ENCODE peak calls at places on chromosomes 16 and 17, in four cellular contexts. One of them, this sample, is unnamed.

GRCh38 chr16:12976936-12977335 is 75.5 kb downstream of the SHISA9 start:
- DNase-seq in GM12865: no peak
- DNase-seq in NCI-H1048: no peak
- DNase-seq in bronchial epithelial cell: no peak
- DNase-seq in this sample: no peak

GRCh38 chr17:74759941-74760340 is 11.5 kb downstream of the NHERF1 start:
- DNase-seq in GM12865: no peak
- DNase-seq in NCI-H1048: no peak
- DNase-seq in bronchial epithelial cell: peak; percentile 67
- DNase-seq in this sample: no peak

GRCh38 chr16:55494994-55495421 is 13.9 kb upstream of the LPCAT2 start:
- DNase-seq in bronchial epithelial cell: peak; percentile 81
- DNase-seq in NCI-H1048: no peak
- DNase-seq in GM12865: no peak
- DNase-seq in this sample: peak; percentile 85

GRCh38 chr17:13476722-13477121 is 125.0 kb downstream of the HS3ST3A1 start:
- DNase-seq in bronchial epithelial cell: no peak
- DNase-seq in NCI-H1048: no peak
- DNase-seq in GM12865: no peak
- DNase-seq in this sample: no peak

GRCh38 chr17:19009970-19010369 is 5.4 kb upstream of the FAM83G start:
- DNase-seq in NCI-H1048: no peak
- DNase-seq in GM12865: no peak
- DNase-seq in bronchial epithelial cell: no peak
- DNase-seq in this sample: no peak

GRCh38 chr16:9092282-9092962 is 978 bp downstream of the HAPSTR1 start:
- DNase-seq in bronchial epithelial cell: no peak
- DNase-seq in NCI-H1048: no peak
- DNase-seq in GM12865: peak; percentile 44
- DNase-seq in this sample: peak; percentile 18

GRCh38 chr17:7932949-7933348 is 943 bp downstream of the CNTROB start:
- DNase-seq in bronchial epithelial cell: peak; percentile 40
- DNase-seq in NCI-H1048: no peak
- DNase-seq in GM12865: peak; percentile 50
- DNase-seq in this sample: peak; percentile 44

GRCh38 chr17:15510361-15510760 is 42.9 kb upstream of the CDRT4 start:
- DNase-seq in GM12865: no peak
- DNase-seq in NCI-H1048: no peak
- DNase-seq in bronchial epithelial cell: peak; percentile 57
- DNase-seq in this sample: no peak

GRCh38 chr17:58741121-58741625 is 14.5 kb upstream of the PPM1E start:
- DNase-seq in bronchial epithelial cell: peak; percentile 97
- DNase-seq in GM12865: no peak
- DNase-seq in NCI-H1048: no peak
- DNase-seq in this sample: no peak

GRCh38 chr16:5870886-5871715 is 773.5 kb upstream of the EEF2KMT start:
- DNase-seq in bronchial epithelial cell: no peak
- DNase-seq in GM12865: no peak
- DNase-seq in NCI-H1048: no peak
- DNase-seq in this sample: no peak

GRCh38 chr17:62648247-62648953 is 20.9 kb downstream of the MRC2 start:
- DNase-seq in bronchial epithelial cell: no peak
- DNase-seq in GM12865: no peak
- DNase-seq in NCI-H1048: no peak
- DNase-seq in this sample: no peak

GRCh38 chr16:9016824-9017223 is 53.1 kb upstream of the USP7 start:
- DNase-seq in bronchial epithelial cell: no peak
- DNase-seq in NCI-H1048: no peak
- DNase-seq in GM12865: no peak
- DNase-seq in this sample: no peak

GRCh38 chr16:572865-573650 is 3.3 kb downstream of the PIGQ start:
- DNase-seq in NCI-H1048: no peak
- DNase-seq in GM12865: no peak
- DNase-seq in bronchial epithelial cell: no peak
- DNase-seq in this sample: no peak

GRCh38 chr17:57117798-57118197 is 32.8 kb downstream of the AKAP1 start:
- DNase-seq in bronchial epithelial cell: no peak
- DNase-seq in NCI-H1048: no peak
- DNase-seq in GM12865: no peak
- DNase-seq in this sample: no peak

GRCh38 chr16:78133919-78134318 is 34.5 kb downstream of the WWOX start:
- DNase-seq in GM12865: no peak
- DNase-seq in NCI-H1048: no peak
- DNase-seq in bronchial epithelial cell: no peak
- DNase-seq in this sample: no peak

GRCh38 chr17:20996724-20997615 is 45.8 kb downstream of the USP22 start:
- DNase-seq in NCI-H1048: no peak
- DNase-seq in bronchial epithelial cell: no peak
- DNase-seq in GM12865: no peak
- DNase-seq in this sample: no peak

GRCh38 chr16:89619880-89620279 is 6.4 kb downstream of the DPEP1 start:
- DNase-seq in bronchial epithelial cell: no peak
- DNase-seq in GM12865: no peak
- DNase-seq in NCI-H1048: no peak
- DNase-seq in this sample: no peak

GRCh38 chr17:64920026-64920418 is 744 bp upstream of the LRRC37A3 start:
- DNase-seq in bronchial epithelial cell: no peak
- DNase-seq in GM12865: peak; percentile 22
- DNase-seq in NCI-H1048: no peak
- DNase-seq in this sample: peak; percentile 48

GRCh38 chr17:42337442-42337841 is 49.1 kb downstream of the STAT5A start:
- DNase-seq in GM12865: peak; percentile 96
- DNase-seq in NCI-H1048: no peak
- DNase-seq in bronchial epithelial cell: no peak
- DNase-seq in this sample: no peak

GRCh38 chr17:80101160-80101945 is at the start of gene GAA:
- DNase-seq in NCI-H1048: peak; percentile 62
- DNase-seq in GM12865: peak; percentile 92
- DNase-seq in bronchial epithelial cell: peak; percentile 37
- DNase-seq in this sample: peak; percentile 83

GRCh38 chr16:17343028-17343427 is 127.7 kb downstream of the XYLT1 start:
- DNase-seq in GM12865: peak; percentile 70
- DNase-seq in bronchial epithelial cell: no peak
- DNase-seq in NCI-H1048: no peak
- DNase-seq in this sample: no peak

GRCh38 chr17:63497708-63498483 is 21.0 kb downstream of the ACE start:
- DNase-seq in bronchial epithelial cell: peak; percentile 12
- DNase-seq in GM12865: peak; percentile 44
- DNase-seq in NCI-H1048: no peak
- DNase-seq in this sample: peak; percentile 88

GRCh38 chr16:3576211-3576610 is 992 bp downstream of the NLRC3 start:
- DNase-seq in GM12865: peak; percentile 24
- DNase-seq in NCI-H1048: no peak
- DNase-seq in bronchial epithelial cell: no peak
- DNase-seq in this sample: no peak

GRCh38 chr17:56977673-56978395 is at the start of gene SCPEP1:
- DNase-seq in GM12865: peak; percentile 87
- DNase-seq in NCI-H1048: no peak
- DNase-seq in bronchial epithelial cell: peak; percentile 64
- DNase-seq in this sample: peak; percentile 89

GRCh38 chr17:47797797-47798196 is 23.8 kb downstream of the OSBPL7 start:
- DNase-seq in bronchial epithelial cell: no peak
- DNase-seq in NCI-H1048: no peak
- DNase-seq in GM12865: no peak
- DNase-seq in this sample: no peak

GRCh38 chr16:82011199-82011641 is at the start of gene SDR42E1:
- DNase-seq in NCI-H1048: no peak
- DNase-seq in bronchial epithelial cell: peak; percentile 64
- DNase-seq in GM12865: peak; percentile 86
- DNase-seq in this sample: no peak

GRCh38 chr16:78428193-78428592 is 328.7 kb downstream of the WWOX start:
- DNase-seq in bronchial epithelial cell: no peak
- DNase-seq in GM12865: no peak
- DNase-seq in NCI-H1048: no peak
- DNase-seq in this sample: no peak

GRCh38 chr16:66524601-66525164 is 25.2 kb downstream of the TK2 start:
- DNase-seq in bronchial epithelial cell: no peak
- DNase-seq in GM12865: peak; percentile 89
- DNase-seq in NCI-H1048: no peak
- DNase-seq in this sample: no peak

This sample was measured in SK-N-DZ.